ENCODE peak calls at places on chromosome 11, in ten cellular contexts. One of them, this sample, is unnamed.

GRCh38 chr11:61163714-61164609 is 2.7 kb upstream of the VPS37C start:
- DNase-seq in cardiac muscle cell: no peak
- DNase-seq in foreskin fibroblast: no peak
- DNase-seq in AG09319: no peak
- DNase-seq in left ventricle myocardium inferior: no peak
- DNase-seq in fibroblast of lung: no peak
- DNase-seq in endothelial cell: no peak
- DNase-seq in GM12865: peak
- DNase-seq in thoracic aorta: no peak
- DNase-seq in brain microvascular endothelial cell: no peak
- DNase-seq in this sample: peak

GRCh38 chr11:96342131-96342970 is 644 bp downstream of the MAML2 start:
- DNase-seq in cardiac muscle cell: no peak
- DNase-seq in foreskin fibroblast: peak
- DNase-seq in AG09319: no peak
- DNase-seq in left ventricle myocardium inferior: no peak
- DNase-seq in fibroblast of lung: peak
- DNase-seq in endothelial cell: no peak
- DNase-seq in GM12865: no peak
- DNase-seq in thoracic aorta: no peak
- DNase-seq in brain microvascular endothelial cell: no peak
- DNase-seq in this sample: no peak

GRCh38 chr11:8692417-8692816 is 9.8 kb downstream of the RPL27A start:
- DNase-seq in cardiac muscle cell: no peak
- DNase-seq in foreskin fibroblast: no peak
- DNase-seq in AG09319: no peak
- DNase-seq in left ventricle myocardium inferior: no peak
- DNase-seq in fibroblast of lung: no peak
- DNase-seq in endothelial cell: no peak
- DNase-seq in GM12865: no peak
- DNase-seq in thoracic aorta: no peak
- DNase-seq in brain microvascular endothelial cell: no peak
- DNase-seq in this sample: no peak

GRCh38 chr11:131464024-131464423 is 93.6 kb downstream of the NTM start:
- DNase-seq in cardiac muscle cell: no peak
- DNase-seq in foreskin fibroblast: no peak
- DNase-seq in AG09319: no peak
- DNase-seq in left ventricle myocardium inferior: no peak
- DNase-seq in fibroblast of lung: no peak
- DNase-seq in endothelial cell: no peak
- DNase-seq in GM12865: no peak
- DNase-seq in thoracic aorta: no peak
- DNase-seq in brain microvascular endothelial cell: no peak
- DNase-seq in this sample: no peak

GRCh38 chr11:128179512-128179911 is 407.8 kb downstream of the ETS1 start:
- DNase-seq in cardiac muscle cell: no peak
- DNase-seq in foreskin fibroblast: no peak
- DNase-seq in AG09319: no peak
- DNase-seq in left ventricle myocardium inferior: no peak
- DNase-seq in fibroblast of lung: no peak
- DNase-seq in endothelial cell: no peak
- DNase-seq in GM12865: no peak
- DNase-seq in thoracic aorta: no peak
- DNase-seq in brain microvascular endothelial cell: no peak
- DNase-seq in this sample: no peak

GRCh38 chr11:111846063-111846462 is 25.3 kb downstream of the ALG9 start:
- DNase-seq in cardiac muscle cell: no peak
- DNase-seq in foreskin fibroblast: peak
- DNase-seq in AG09319: no peak
- DNase-seq in left ventricle myocardium inferior: no peak
- DNase-seq in fibroblast of lung: peak
- DNase-seq in endothelial cell: no peak
- DNase-seq in GM12865: no peak
- DNase-seq in thoracic aorta: no peak
- DNase-seq in brain microvascular endothelial cell: peak
- DNase-seq in this sample: no peak

GRCh38 chr11:117834068-117834810 is 9.7 kb upstream of the FXYD2 start:
- DNase-seq in cardiac muscle cell: no peak
- DNase-seq in foreskin fibroblast: no peak
- DNase-seq in AG09319: no peak
- DNase-seq in left ventricle myocardium inferior: no peak
- DNase-seq in fibroblast of lung: no peak
- DNase-seq in endothelial cell: no peak
- DNase-seq in GM12865: no peak
- DNase-seq in thoracic aorta: no peak
- DNase-seq in brain microvascular endothelial cell: no peak
- DNase-seq in this sample: no peak

GRCh38 chr11:126925321-126926093 is 75.1 kb downstream of the KIRREL3 start:
- DNase-seq in cardiac muscle cell: no peak
- DNase-seq in foreskin fibroblast: peak
- DNase-seq in AG09319: no peak
- DNase-seq in left ventricle myocardium inferior: no peak
- DNase-seq in fibroblast of lung: no peak
- DNase-seq in endothelial cell: no peak
- DNase-seq in GM12865: no peak
- DNase-seq in thoracic aorta: no peak
- DNase-seq in brain microvascular endothelial cell: no peak
- DNase-seq in this sample: no peak

GRCh38 chr11:59767212-59767611 is 12.0 kb downstream of the STX3 start:
- DNase-seq in cardiac muscle cell: no peak
- DNase-seq in foreskin fibroblast: no peak
- DNase-seq in AG09319: no peak
- DNase-seq in left ventricle myocardium inferior: no peak
- DNase-seq in fibroblast of lung: no peak
- DNase-seq in endothelial cell: no peak
- DNase-seq in GM12865: no peak
- DNase-seq in thoracic aorta: no peak
- DNase-seq in brain microvascular endothelial cell: peak
- DNase-seq in this sample: peak

GRCh38 chr11:116793476-116794096 is 1.9 kb upstream of the APOA5 start:
- DNase-seq in cardiac muscle cell: no peak
- DNase-seq in foreskin fibroblast: no peak
- DNase-seq in AG09319: no peak
- DNase-seq in left ventricle myocardium inferior: no peak
- DNase-seq in fibroblast of lung: peak
- DNase-seq in endothelial cell: no peak
- DNase-seq in GM12865: no peak
- DNase-seq in thoracic aorta: no peak
- DNase-seq in brain microvascular endothelial cell: no peak
- DNase-seq in this sample: no peak

GRCh38 chr11:123239371-123240150 is 44.5 kb upstream of the CLMP start:
- DNase-seq in cardiac muscle cell: no peak
- DNase-seq in foreskin fibroblast: peak
- DNase-seq in AG09319: no peak
- DNase-seq in left ventricle myocardium inferior: no peak
- DNase-seq in fibroblast of lung: no peak
- DNase-seq in endothelial cell: no peak
- DNase-seq in GM12865: no peak
- DNase-seq in thoracic aorta: no peak
- DNase-seq in brain microvascular endothelial cell: no peak
- DNase-seq in this sample: no peak

GRCh38 chr11:106763516-106763915 is 254.8 kb downstream of the GUCY1A2 start:
- DNase-seq in cardiac muscle cell: no peak
- DNase-seq in foreskin fibroblast: no peak
- DNase-seq in AG09319: no peak
- DNase-seq in left ventricle myocardium inferior: no peak
- DNase-seq in fibroblast of lung: peak
- DNase-seq in endothelial cell: no peak
- DNase-seq in GM12865: no peak
- DNase-seq in thoracic aorta: no peak
- DNase-seq in brain microvascular endothelial cell: no peak
- DNase-seq in this sample: no peak

GRCh38 chr11:21888814-21889213 is 304.1 kb upstream of the ANO5 start:
- DNase-seq in cardiac muscle cell: no peak
- DNase-seq in foreskin fibroblast: no peak
- DNase-seq in AG09319: no peak
- DNase-seq in left ventricle myocardium inferior: no peak
- DNase-seq in fibroblast of lung: no peak
- DNase-seq in endothelial cell: no peak
- DNase-seq in GM12865: no peak
- DNase-seq in thoracic aorta: no peak
- DNase-seq in brain microvascular endothelial cell: no peak
- DNase-seq in this sample: no peak

GRCh38 chr11:34632105-34632780 is 11.3 kb downstream of the EHF start:
- DNase-seq in cardiac muscle cell: no peak
- DNase-seq in foreskin fibroblast: peak
- DNase-seq in AG09319: no peak
- DNase-seq in left ventricle myocardium inferior: no peak
- DNase-seq in fibroblast of lung: no peak
- DNase-seq in endothelial cell: no peak
- DNase-seq in GM12865: no peak
- DNase-seq in thoracic aorta: no peak
- DNase-seq in brain microvascular endothelial cell: no peak
- DNase-seq in this sample: no peak

DNA sequence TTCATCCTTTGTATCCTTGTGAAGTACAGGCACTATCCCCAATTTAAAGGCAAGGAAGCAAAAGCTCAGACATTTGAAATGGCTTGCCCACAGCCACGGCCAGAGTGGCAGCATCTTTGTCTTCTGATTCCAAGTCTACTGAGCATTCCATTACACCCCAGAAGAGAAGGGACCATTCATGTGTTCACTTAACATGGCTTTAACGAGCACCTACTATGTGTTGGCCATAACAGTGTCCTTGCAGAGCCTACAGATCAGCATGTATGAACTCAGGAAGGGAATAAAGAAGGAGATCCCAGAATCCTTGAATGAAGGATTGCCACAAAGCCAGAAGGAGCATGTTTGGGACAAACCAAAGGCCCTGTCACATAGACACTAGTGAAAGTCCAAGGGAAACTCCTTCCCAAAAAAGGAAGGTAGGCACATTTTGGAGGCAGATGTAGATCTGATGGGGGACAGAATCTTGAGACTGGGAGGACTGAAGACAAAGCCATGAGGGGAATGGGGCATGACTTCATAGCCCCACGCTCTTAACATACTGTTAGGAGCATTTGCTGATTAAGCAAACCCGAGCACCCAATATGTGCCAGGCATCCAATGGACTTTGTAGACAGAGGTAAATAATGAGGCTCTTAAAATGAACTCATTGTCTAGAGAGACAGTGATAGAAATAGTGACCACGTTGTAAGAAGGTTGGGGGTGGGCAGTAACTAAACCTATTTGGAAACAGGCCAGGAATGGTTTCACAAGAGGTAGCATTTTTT is 54.9 kb downstream of the P4HA3 start:
- DNase-seq in cardiac muscle cell: no peak
- DNase-seq in foreskin fibroblast: no peak
- DNase-seq in AG09319: no peak
- DNase-seq in left ventricle myocardium inferior: no peak
- DNase-seq in fibroblast of lung: no peak
- DNase-seq in endothelial cell: no peak
- DNase-seq in GM12865: no peak
- DNase-seq in thoracic aorta: no peak
- DNase-seq in brain microvascular endothelial cell: no peak
- DNase-seq in this sample: no peak
- TF ChIP-seq CTCF in cardiac muscle cell: no peak
- TF ChIP-seq CTCF in foreskin fibroblast: no peak
- TF ChIP-seq CTCF in AG09319: no peak
- TF ChIP-seq CTCF in left ventricle myocardium inferior: no peak
- TF ChIP-seq CTCF in fibroblast of lung: no peak
- TF ChIP-seq CTCF in endothelial cell: no peak
- TF ChIP-seq CTCF in GM12865: no peak
- TF ChIP-seq CTCF in thoracic aorta: no peak
- TF ChIP-seq CTCF in brain microvascular endothelial cell: no peak
- TF ChIP-seq CTCF in this sample: no peak

DNA sequence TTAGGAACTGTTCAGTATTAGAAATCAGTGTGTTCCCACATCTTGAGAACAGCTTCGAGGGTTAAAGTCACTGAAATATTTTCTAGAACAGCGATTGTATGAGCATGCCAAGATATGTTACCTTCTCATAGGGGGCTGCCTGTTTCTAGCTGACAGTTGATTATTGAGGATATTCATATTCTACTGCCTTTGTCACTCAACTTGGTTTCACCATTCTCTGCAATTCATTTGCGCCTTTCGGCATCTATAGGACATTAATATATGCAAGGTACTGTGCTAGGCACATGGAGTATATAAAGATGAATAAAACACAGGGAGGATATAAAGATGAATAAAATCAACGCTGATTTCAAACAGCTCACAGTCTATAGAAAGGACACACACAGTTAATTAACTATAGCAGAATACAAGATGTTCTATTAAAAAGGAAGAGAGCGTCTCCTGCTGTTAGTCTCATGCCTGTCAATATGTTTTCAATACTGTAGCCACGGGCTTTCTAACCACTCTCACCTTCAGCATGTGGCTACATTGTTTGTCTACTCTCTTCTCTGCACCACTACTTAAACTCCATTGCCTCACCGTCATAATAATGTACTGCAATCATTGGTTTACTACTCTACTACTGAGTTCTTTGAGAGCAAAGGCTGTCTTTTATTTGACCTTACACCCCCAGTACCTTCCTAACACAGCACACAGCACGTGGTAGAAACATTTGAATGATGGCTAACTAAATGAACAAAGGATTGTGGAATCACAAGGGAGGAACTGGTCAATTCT is 81.9 kb downstream of the RAB30 start:
- DNase-seq in cardiac muscle cell: no peak
- DNase-seq in foreskin fibroblast: no peak
- DNase-seq in AG09319: no peak
- DNase-seq in left ventricle myocardium inferior: no peak
- DNase-seq in fibroblast of lung: no peak
- DNase-seq in endothelial cell: no peak
- DNase-seq in GM12865: no peak
- DNase-seq in thoracic aorta: no peak
- DNase-seq in brain microvascular endothelial cell: no peak
- DNase-seq in this sample: no peak
- TF ChIP-seq CTCF in cardiac muscle cell: no peak
- TF ChIP-seq CTCF in foreskin fibroblast: no peak
- TF ChIP-seq CTCF in AG09319: no peak
- TF ChIP-seq CTCF in left ventricle myocardium inferior: no peak
- TF ChIP-seq CTCF in fibroblast of lung: no peak
- TF ChIP-seq CTCF in endothelial cell: no peak
- TF ChIP-seq CTCF in GM12865: no peak
- TF ChIP-seq CTCF in thoracic aorta: no peak
- TF ChIP-seq CTCF in brain microvascular endothelial cell: peak
- TF ChIP-seq CTCF in this sample: no peak

GRCh38 chr11:133219543-133219942 is 312.8 kb downstream of the OPCML start:
- DNase-seq in cardiac muscle cell: no peak
- DNase-seq in foreskin fibroblast: no peak
- DNase-seq in AG09319: no peak
- DNase-seq in left ventricle myocardium inferior: no peak
- DNase-seq in fibroblast of lung: no peak
- DNase-seq in endothelial cell: no peak
- DNase-seq in GM12865: no peak
- DNase-seq in thoracic aorta: no peak
- DNase-seq in brain microvascular endothelial cell: no peak
- DNase-seq in this sample: no peak
- TF ChIP-seq CTCF in cardiac muscle cell: no peak
- TF ChIP-seq CTCF in foreskin fibroblast: no peak
- TF ChIP-seq CTCF in AG09319: no peak
- TF ChIP-seq CTCF in left ventricle myocardium inferior: no peak
- TF ChIP-seq CTCF in fibroblast of lung: no peak
- TF ChIP-seq CTCF in endothelial cell: peak
- TF ChIP-seq CTCF in GM12865: no peak
- TF ChIP-seq CTCF in thoracic aorta: no peak
- TF ChIP-seq CTCF in brain microvascular endothelial cell: no peak
- TF ChIP-seq CTCF in this sample: no peak

DNA sequence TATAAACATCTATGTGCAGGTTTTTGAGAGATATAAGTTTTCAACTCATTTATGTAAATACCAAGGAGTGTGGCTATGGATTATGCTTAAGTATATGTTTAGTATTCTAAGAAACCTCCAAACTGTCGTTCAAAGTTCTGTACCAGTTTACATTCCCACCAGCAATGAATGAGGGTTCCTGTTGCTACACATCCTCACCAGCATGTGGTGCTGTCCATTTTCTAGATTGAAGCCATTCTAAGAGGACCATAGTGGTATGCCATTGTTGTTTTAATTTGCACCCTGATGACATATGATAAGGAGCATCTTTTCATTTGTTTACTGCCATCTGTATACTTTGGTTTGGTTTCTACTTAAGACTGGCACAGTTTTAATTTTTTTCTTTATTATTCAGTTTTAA is 2097.9 kb downstream of the LRRC4C start:
- DNase-seq in cardiac muscle cell: no peak
- DNase-seq in foreskin fibroblast: no peak
- DNase-seq in AG09319: no peak
- DNase-seq in left ventricle myocardium inferior: no peak
- DNase-seq in fibroblast of lung: no peak
- DNase-seq in endothelial cell: no peak
- DNase-seq in GM12865: no peak
- DNase-seq in thoracic aorta: no peak
- DNase-seq in brain microvascular endothelial cell: no peak
- DNase-seq in this sample: no peak
- TF ChIP-seq CTCF in cardiac muscle cell: no peak
- TF ChIP-seq CTCF in foreskin fibroblast: no peak
- TF ChIP-seq CTCF in AG09319: no peak
- TF ChIP-seq CTCF in left ventricle myocardium inferior: no peak
- TF ChIP-seq CTCF in fibroblast of lung: no peak
- TF ChIP-seq CTCF in endothelial cell: no peak
- TF ChIP-seq CTCF in GM12865: no peak
- TF ChIP-seq CTCF in thoracic aorta: no peak
- TF ChIP-seq CTCF in brain microvascular endothelial cell: no peak
- TF ChIP-seq CTCF in this sample: no peak

This sample was measured in activated CD8-positive, alpha-beta T cell treated with anti-CD3 and anti-CD28 coated beads for 36 hours.